ENCODE peak calls at places on chromosomes 16 and 17, in six cellular contexts. X, O, U, S, F and R are unnamed samples.

GRCh38 chr16:75251280-75252048 is at the start of gene BCAR1:
- DNase-seq in U (peak), X (peak), O (peak), S (peak), F (no peak), R (peak)

GRCh38 chr17:28949185-28950016 is 1.9 kb downstream of the PHF12 start:
- DNase-seq in S (no peak), F (peak), O (peak), U (peak), X (peak), R (peak)

GRCh38 chr17:4887581-4887980 is 11.8 kb upstream of the C17orf107 start:
- DNase-seq in F (no peak), X (no peak), U (no peak), O (no peak), S (no peak), R (no peak)

GRCh38 chr17:35160354-35161201 is 13.0 kb downstream of the UNC45B start:
- DNase-seq in O (no peak), S (no peak), X (no peak), U (no peak), F (no peak), R (peak)

GRCh38 chr17:4230142-4230541 is 33.6 kb downstream of the ANKFY1 start:
- DNase-seq in U (no peak), S (peak), F (no peak), X (peak), O (peak), R (no peak)

GRCh38 chr16:14309001-14309886 is 238.1 kb downstream of the MRTFB start:
- DNase-seq in F (no peak), O (peak), X (no peak), U (no peak), S (no peak), R (peak)

GRCh38 chr16:3317315-3317999 is 12.2 kb downstream of the ZNF75A start:
- DNase-seq in O (peak), F (no peak), S (no peak), X (no peak), U (no peak), R (no peak)

GRCh38 chr17:3845361-3845753 is 689 bp downstream of the NCBP3 start:
- DNase-seq in F (peak), S (no peak), U (no peak), X (no peak), O (peak), R (peak)

GRCh38 chr17:28392491-28392890 is 13.5 kb downstream of the SLC46A1 start:
- DNase-seq in O (no peak), U (no peak), F (no peak), S (no peak), X (no peak), R (no peak)

GRCh38 chr17:8757189-8757588 is 1.2 kb downstream of the SPDYE4 start:
- DNase-seq in U (no peak), O (no peak), S (no peak), F (no peak), X (no peak), R (no peak)

GRCh38 chr16:83920894-83921491 is 22.1 kb downstream of the MLYCD start:
- DNase-seq in F (no peak), S (no peak), X (no peak), O (no peak), U (no peak), R (no peak)

GRCh38 chr17:9818760-9819159 is 3.1 kb downstream of the GSG1L2 start:
- DNase-seq in U (no peak), S (no peak), O (no peak), F (no peak), X (no peak), R (no peak)

GRCh38 chr17:15263206-15263579 is 1.9 kb downstream of the PMP22 start:
- DNase-seq in F (no peak), S (peak), U (peak), O (peak), X (peak), R (peak)

GRCh38 chr17:2309338-2310143 is 5.8 kb downstream of the SRR start:
- DNase-seq in O (peak), F (no peak), S (no peak), X (no peak), U (no peak), R (no peak)

GRCh38 chr17:78343433-78344201 is 16.3 kb downstream of the SOCS3 start:
- DNase-seq in U (no peak), O (no peak), X (no peak), F (peak), S (no peak), R (no peak)

GRCh38 chr16:85734311-85735017 is 16.4 kb downstream of the C16orf74 start:
- DNase-seq in X (no peak), O (no peak), S (no peak), F (no peak), U (no peak), R (no peak)

GRCh38 chr16:4113358-4114256 is 2.6 kb downstream of the ADCY9 start:
- DNase-seq in S (no peak), U (no peak), X (no peak), O (no peak), F (no peak), R (no peak)

GRCh38 chr17:47915667-47916242 is 19.7 kb downstream of the SP2 start:
- DNase-seq in U (no peak), X (peak), F (no peak), O (no peak), S (no peak), R (no peak)

GRCh38 chr17:3817851-3818605 is 17.0 kb upstream of the ITGAE start:
- DNase-seq in O (no peak), X (no peak), S (no peak), U (no peak), F (no peak), R (no peak)

GRCh38 chr17:70290770-70291169 is 121.4 kb downstream of the KCNJ2 start:
- DNase-seq in S (no peak), F (no peak), O (no peak), X (no peak), U (no peak), R (no peak)

GRCh38 chr16:15990902-15991301 is 41.5 kb downstream of the ABCC1 start:
- DNase-seq in F (no peak), S (no peak), U (no peak), O (no peak), X (no peak), R (no peak)

GRCh38 chr16:84497418-84497817 is 7.0 kb downstream of the MEAK7 start:
- DNase-seq in X (no peak), U (no peak), F (no peak), S (no peak), O (no peak), R (no peak)

GRCh38 chr17:17900615-17901520 is 64.1 kb upstream of the SREBF1 start:
- DNase-seq in O (peak), S (peak), X (peak), U (peak), F (no peak), R (peak)

GRCh38 chr17:69450857-69451410 is 36.4 kb downstream of the MAP2K6 start:
- DNase-seq in F (no peak), U (no peak), S (no peak), X (no peak), O (no peak), R (no peak)

GRCh38 chr17:40901981-40902862 is 17.2 kb upstream of the KRT20 start:
- DNase-seq in F (no peak), S (no peak), O (peak), U (no peak), X (no peak), R (no peak)

GRCh38 chr16:49755291-49755611 is 100.7 kb downstream of the ZNF423 start:
- DNase-seq in S (peak), X (no peak), U (no peak), O (peak), F (no peak), R (no peak)

GRCh38 chr16:81405702-81406113 is 38.9 kb upstream of the CMIP start:
- DNase-seq in X (no peak), F (no peak), S (peak), U (no peak), O (peak), R (peak)

GRCh38 chr16:12651765-12652531 is 151.7 kb downstream of the CPPED1 start:
- DNase-seq in O (no peak), F (no peak), X (no peak), U (no peak), S (no peak), R (no peak)

GRCh38 chr17:34414338-34414737 is 51.3 kb upstream of the CCL1 start:
- DNase-seq in X (no peak), S (no peak), U (no peak), F (no peak), O (no peak), R (no peak)

GRCh38 chr17:4949321-4950074 is 1.2 kb upstream of the PFN1 start:
- DNase-seq in U (peak), F (peak), X (peak), O (peak), S (peak), R (peak)

GRCh38 chr16:89574681-89575246 is 794 bp upstream of the CPNE7 start:
- DNase-seq in S (peak), F (no peak), X (no peak), O (peak), U (no peak), R (no peak)

GRCh38 chr16:83356266-83356665 is 451.5 kb upstream of the HSBP1 start:
- DNase-seq in U (peak), S (peak), F (no peak), O (peak), X (no peak), R (no peak)

GRCh38 chr16:79602615-79603014 is 2.1 kb upstream of the MAF start:
- DNase-seq in F (no peak), S (no peak), U (no peak), O (no peak), X (no peak), R (no peak)

GRCh38 chr17:80389011-80389995 is 25.7 kb upstream of the ENDOV start:
- DNase-seq in X (no peak), F (no peak), U (no peak), O (no peak), S (peak), R (no peak)

GRCh38 chr16:1793578-1794220 is at the start of gene IGFALS:
- DNase-seq in U (no peak), S (no peak), F (no peak), X (no peak), O (no peak), R (no peak)

GRCh38 chr16:4679854-4680636 is 13.3 kb upstream of the NUDT16L1 start:
- DNase-seq in S (no peak), X (peak), U (peak), F (no peak), O (no peak), R (peak)

GRCh38 chr17:81429353-81429774 is 34.1 kb downstream of the BAHCC1 start:
- DNase-seq in S (peak), F (no peak), X (peak), O (peak), U (peak), R (peak)

GRCh38 chr16:2147378-2147777 is 1.0 kb upstream of the RAB26 start:
- DNase-seq in U (no peak), S (no peak), F (no peak), X (peak), O (no peak), R (no peak)